ENCODE peak calls at places on chromosomes 16 and 17, in eight cellular contexts. Y, N, R, O, I, E, T and H are unnamed samples.

GRCh38 chr17:60554377-60554788 is 28.3 kb upstream of the APPBP2 start:
- DNase-seq in Y (no peak), N (no peak), R (no peak), O (no peak), I (peak), E (no peak), T (no peak), H (no peak)

GRCh38 chr17:78608804-78609186 is 31.6 kb upstream of the DNAH17 start:
- DNase-seq in Y (no peak), N (no peak), R (no peak), O (no peak), I (no peak), E (no peak), T (no peak), H (no peak)

GRCh38 chr16:14280541-14280940 is 209.4 kb downstream of the MRTFB start:
- DNase-seq in Y (no peak), N (no peak), R (no peak), O (no peak), I (no peak), E (no peak), T (no peak), H (no peak)

GRCh38 chr17:54956802-54957201 is 11.7 kb downstream of the COX11 start:
- DNase-seq in Y (no peak), N (no peak), R (no peak), O (no peak), I (no peak), E (no peak), T (no peak), H (no peak)

GRCh38 chr16:27671410-27671809 is 121.5 kb downstream of the KATNIP start:
- DNase-seq in Y (no peak), N (peak), R (no peak), O (no peak), I (no peak), E (no peak), T (no peak), H (no peak)

GRCh38 chr16:69761983-69762842 is at the start of gene WWP2:
- DNase-seq in Y (peak), N (peak), R (peak), O (peak), I (peak), E (no peak), T (peak), H (peak)

GRCh38 chr17:83055911-83056582 is 23.4 kb upstream of the METRNL start:
- DNase-seq in Y (no peak), N (no peak), R (no peak), O (peak), I (peak), E (no peak), T (peak), H (no peak)

GRCh38 chr17:79878346-79878745 is 39.1 kb upstream of the CBX4 start:
- DNase-seq in Y (no peak), N (no peak), R (no peak), O (no peak), I (no peak), E (no peak), T (no peak), H (no peak)

GRCh38 chr16:88692861-88693260 is 6.6 kb upstream of the SNAI3 start:
- DNase-seq in Y (peak), N (no peak), R (no peak), O (no peak), I (no peak), E (no peak), T (no peak), H (no peak)

GRCh38 chr17:59651346-59651745 is 31.7 kb downstream of the CLTC start:
- DNase-seq in Y (peak), N (no peak), R (no peak), O (no peak), I (peak), E (no peak), T (no peak), H (no peak)

GRCh38 chr17:5587431-5588032 is 3.2 kb upstream of the NLRP1 start:
- DNase-seq in Y (peak), N (no peak), R (no peak), O (peak), I (peak), E (no peak), T (no peak), H (peak)

GRCh38 chr17:71118039-71118438 is 948.7 kb downstream of the KCNJ2 start:
- DNase-seq in Y (no peak), N (no peak), R (no peak), O (no peak), I (no peak), E (no peak), T (no peak), H (peak)

GRCh38 chr16:74168445-74168844 is 128.2 kb upstream of the PSMD7 start:
- DNase-seq in Y (no peak), N (no peak), R (no peak), O (no peak), I (no peak), E (no peak), T (no peak), H (no peak)

GRCh38 chr17:55693244-55694216 is 29.1 kb downstream of the TMEM100 start:
- DNase-seq in Y (no peak), N (no peak), R (no peak), O (no peak), I (peak), E (no peak), T (no peak), H (no peak)

GRCh38 chr16:89831810-89832328 is 3.6 kb downstream of the SPIRE2 start:
- DNase-seq in Y (no peak), N (no peak), R (no peak), O (no peak), I (no peak), E (no peak), T (no peak), H (no peak)

GRCh38 chr16:4362476-4363250 is 9.0 kb upstream of the VASN start:
- DNase-seq in Y (no peak), N (no peak), R (peak), O (no peak), I (no peak), E (no peak), T (no peak), H (no peak)

GRCh38 chr16:83060-83603 is 5.1 kb downstream of the MPG start:
- DNase-seq in Y (no peak), N (no peak), R (no peak), O (no peak), I (no peak), E (no peak), T (no peak), H (no peak)

GRCh38 chr17:77253611-77254051 is 112.9 kb downstream of the SEC14L1 start:
- DNase-seq in Y (no peak), N (peak), R (no peak), O (peak), I (peak), E (no peak), T (no peak), H (no peak)

GRCh38 chr17:30570191-30570590 is 93.0 kb downstream of the GOSR1 start:
- DNase-seq in Y (no peak), N (no peak), R (no peak), O (no peak), I (no peak), E (no peak), T (peak), H (no peak)

DNA sequence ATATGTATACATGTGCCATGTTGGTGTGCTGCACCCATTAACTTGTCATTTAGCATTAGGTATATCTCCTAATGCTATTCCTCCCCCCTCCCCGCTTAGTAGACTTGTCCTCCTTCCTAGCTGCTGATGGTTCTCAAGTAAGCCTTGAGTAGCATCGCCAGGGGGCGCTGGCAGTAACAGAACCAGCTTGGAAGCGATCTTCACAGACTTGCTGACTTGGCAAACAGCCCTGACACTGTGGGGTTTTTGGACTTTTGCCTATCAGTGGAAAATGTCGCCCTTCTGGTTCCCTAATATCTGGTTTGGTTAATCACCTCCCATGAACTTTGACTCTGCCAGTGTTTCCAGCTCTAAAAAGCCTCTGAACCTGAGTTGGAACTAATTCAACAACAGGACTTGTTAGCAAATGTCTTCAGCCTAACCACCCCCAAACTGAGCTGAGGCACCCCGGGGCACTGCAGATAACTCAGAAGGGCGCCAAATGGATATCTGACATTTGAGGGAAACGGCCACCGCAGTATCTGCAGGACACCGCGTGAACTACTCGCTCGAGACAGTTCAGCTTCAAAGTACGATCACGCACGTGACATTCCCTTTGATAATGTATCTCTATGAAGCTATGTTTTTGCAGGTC is 15.4 kb upstream of the SPATA32 start:
- DNase-seq in Y (peak), N (peak), R (peak), O (peak), I (peak), E (peak), T (peak), H (peak)
- H3K27ac ChIP-seq in Y (no peak), N (no peak), R (no peak), O (peak), I (peak), E (peak), T (peak), H (no peak)

GRCh38 chr16:78134944-78135619 is 35.6 kb downstream of the WWOX start:
- DNase-seq in Y (no peak), N (no peak), R (no peak), O (no peak), I (no peak), E (no peak), T (no peak), H (no peak)

GRCh38 chr16:78130950-78131349 is 31.5 kb downstream of the WWOX start:
- DNase-seq in Y (no peak), N (no peak), R (no peak), O (no peak), I (no peak), E (no peak), T (no peak), H (no peak)

GRCh38 chr16:78130083-78130608 is 30.7 kb downstream of the WWOX start:
- DNase-seq in Y (no peak), N (no peak), R (no peak), O (no peak), I (no peak), E (no peak), T (no peak), H (no peak)

GRCh38 chr16:78137179-78137578 is 37.7 kb downstream of the WWOX start:
- DNase-seq in Y (no peak), N (no peak), R (no peak), O (no peak), I (no peak), E (no peak), T (no peak), H (no peak)

GRCh38 chr16:78133919-78134318 is 34.5 kb downstream of the WWOX start:
- DNase-seq in Y (no peak), N (no peak), R (no peak), O (no peak), I (no peak), E (no peak), T (no peak), H (no peak)
- H3K27ac ChIP-seq in Y (no peak), N (no peak), R (no peak), O (no peak), I (no peak), E (no peak), T (no peak), H (no peak)

GRCh38 chr17:57910462-57910861 is 44.8 kb downstream of the CUEDC1 start:
- DNase-seq in Y (no peak), N (no peak), R (no peak), O (no peak), I (no peak), E (no peak), T (no peak), H (no peak)

GRCh38 chr17:57909548-57909947 is 45.7 kb downstream of the CUEDC1 start:
- DNase-seq in Y (no peak), N (peak), R (no peak), O (no peak), I (no peak), E (no peak), T (no peak), H (no peak)

GRCh38 chr17:57906910-57907309 is 48.3 kb downstream of the CUEDC1 start:
- DNase-seq in Y (no peak), N (peak), R (peak), O (no peak), I (no peak), E (no peak), T (no peak), H (peak)

GRCh38 chr17:57905875-57906455 is 49.2 kb downstream of the CUEDC1 start:
- DNase-seq in Y (no peak), N (no peak), R (no peak), O (no peak), I (no peak), E (no peak), T (no peak), H (no peak)

DNA sequence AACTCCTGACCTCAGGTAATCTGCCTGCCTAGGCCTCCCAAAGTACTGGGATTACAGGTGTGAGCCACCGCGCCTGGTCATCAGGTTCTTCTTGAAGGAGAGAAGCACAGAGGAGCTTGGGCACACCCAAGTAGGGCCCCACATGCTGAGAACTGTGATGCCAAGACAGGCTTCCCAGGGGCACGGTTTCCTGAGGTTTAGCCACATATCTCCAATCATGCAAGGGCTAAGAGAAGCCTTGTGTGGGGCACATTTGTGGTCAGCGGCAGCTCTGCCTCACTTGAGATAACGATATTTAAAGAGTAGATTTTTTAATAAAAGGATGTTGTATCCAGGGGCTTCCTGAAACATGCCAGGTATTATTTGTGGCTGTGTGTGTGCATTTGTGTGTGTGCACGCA is 46.9 kb downstream of the CUEDC1 start:
- DNase-seq in Y (no peak), N (no peak), R (no peak), O (no peak), I (no peak), E (no peak), T (no peak), H (no peak)
- H3K27ac ChIP-seq in Y (no peak), N (no peak), R (peak), O (no peak), I (no peak), E (peak), T (no peak), H (no peak)

DNA sequence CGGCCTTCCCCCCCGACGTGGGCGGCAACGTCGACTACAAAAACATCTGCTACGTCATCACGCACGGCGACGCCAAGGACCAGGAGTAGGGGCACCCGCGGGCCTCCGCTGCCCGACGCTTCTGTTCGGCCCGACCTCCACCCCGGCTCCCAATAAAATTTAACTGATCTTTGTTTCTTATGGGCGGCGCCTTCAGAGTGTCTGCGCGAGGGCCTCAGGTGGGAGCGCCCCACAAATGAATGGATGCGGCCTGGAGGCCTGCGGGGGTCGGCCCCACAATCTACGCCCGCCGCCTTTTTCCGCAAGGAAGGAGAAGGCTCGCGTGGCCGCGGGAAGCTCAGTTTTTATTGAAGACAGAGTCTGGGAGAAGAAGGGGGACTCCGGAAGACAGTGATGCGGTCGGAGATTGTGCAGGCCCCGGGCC is 3.2 kb downstream of the MYL11 start:
- DNase-seq in Y (peak), N (peak), R (peak), O (peak), I (peak), E (peak), T (peak), H (peak)
- H3K27ac ChIP-seq in Y (peak), N (peak), R (peak), O (peak), I (peak), E (peak), T (peak), H (peak)

GRCh38 chr16:86362155-86362849 is 148.0 kb upstream of the FOXF1 start:
- DNase-seq in Y (no peak), N (no peak), R (no peak), O (no peak), I (peak), E (no peak), T (no peak), H (no peak)
- H3K27ac ChIP-seq in Y (no peak), N (no peak), R (no peak), O (no peak), I (peak), E (peak), T (no peak), H (no peak)